ENCODE peak calls at places on chromosomes 1 and 21, in seven cellular contexts. One of them, this sample, is unnamed.

GRCh38 chr1:245963649-245964048 is 543.4 kb downstream of the SMYD3 start:
- DNase-seq in prostate gland: no peak
- DNase-seq in heart left ventricle: no peak
- DNase-seq in uterus: no peak
- DNase-seq in sigmoid colon: no peak
- DNase-seq in GM12878: no peak
- DNase-seq in esophagus muscularis mucosa: no peak
- DNase-seq in this sample: no peak

GRCh38 chr1:31588751-31589515 is 12.6 kb downstream of the TINAGL1 start:
- DNase-seq in esophagus muscularis mucosa: no peak
- DNase-seq in heart left ventricle: peak; percentile 75
- DNase-seq in uterus: peak; percentile 60
- DNase-seq in GM12878: no peak
- DNase-seq in sigmoid colon: peak; percentile 69
- DNase-seq in prostate gland: no peak
- DNase-seq in this sample: peak; percentile 74

GRCh38 chr1:28510350-28511223 is 4.7 kb downstream of the RCC1 start:
- DNase-seq in uterus: no peak
- DNase-seq in prostate gland: no peak
- DNase-seq in GM12878: no peak
- DNase-seq in heart left ventricle: no peak
- DNase-seq in esophagus muscularis mucosa: no peak
- DNase-seq in sigmoid colon: no peak
- DNase-seq in this sample: peak; percentile 16

GRCh38 chr1:226309398-226310122 is 596 bp upstream of the LIN9 start:
- DNase-seq in heart left ventricle: no peak
- DNase-seq in uterus: peak; percentile 27
- DNase-seq in prostate gland: no peak
- DNase-seq in sigmoid colon: peak; percentile 72
- DNase-seq in esophagus muscularis mucosa: no peak
- DNase-seq in GM12878: no peak
- DNase-seq in this sample: peak; percentile 6

GRCh38 chr1:51484591-51484990 is 34.5 kb downstream of the EPS15 start:
- DNase-seq in prostate gland: no peak
- DNase-seq in heart left ventricle: no peak
- DNase-seq in esophagus muscularis mucosa: no peak
- DNase-seq in GM12878: no peak
- DNase-seq in sigmoid colon: no peak
- DNase-seq in uterus: no peak
- DNase-seq in this sample: no peak

GRCh38 chr1:33661791-33662190 is 189.3 kb downstream of the ZSCAN20 start:
- DNase-seq in sigmoid colon: no peak
- DNase-seq in heart left ventricle: no peak
- DNase-seq in uterus: no peak
- DNase-seq in prostate gland: no peak
- DNase-seq in esophagus muscularis mucosa: no peak
- DNase-seq in GM12878: no peak
- DNase-seq in this sample: no peak

GRCh38 chr1:230950404-230950803 is 28.3 kb downstream of the TTC13 start:
- DNase-seq in heart left ventricle: no peak
- DNase-seq in sigmoid colon: no peak
- DNase-seq in GM12878: no peak
- DNase-seq in esophagus muscularis mucosa: no peak
- DNase-seq in prostate gland: no peak
- DNase-seq in uterus: no peak
- DNase-seq in this sample: no peak

GRCh38 chr1:151934048-151934493 is 24.8 kb upstream of the THEM4 start:
- DNase-seq in heart left ventricle: no peak
- DNase-seq in GM12878: no peak
- DNase-seq in sigmoid colon: no peak
- DNase-seq in uterus: peak; percentile 39
- DNase-seq in prostate gland: peak; percentile 52
- DNase-seq in esophagus muscularis mucosa: peak; percentile 72
- DNase-seq in this sample: peak; percentile 29

GRCh38 chr1:167553136-167554027 is at the start of gene CREG1:
- DNase-seq in uterus: peak; percentile 93
- DNase-seq in GM12878: no peak
- DNase-seq in sigmoid colon: peak; percentile 97
- DNase-seq in prostate gland: peak; percentile 96
- DNase-seq in heart left ventricle: peak; percentile 96
- DNase-seq in esophagus muscularis mucosa: peak; percentile 96
- DNase-seq in this sample: peak; percentile 98
- TF ChIP-seq POLR2A in uterus: peak; percentile 89
- TF ChIP-seq POLR2A in GM12878: peak; percentile 93
- TF ChIP-seq POLR2A in sigmoid colon: peak; percentile 28
- TF ChIP-seq POLR2A in prostate gland: peak; percentile 95
- TF ChIP-seq POLR2A in heart left ventricle: peak; percentile 98
- TF ChIP-seq POLR2A in esophagus muscularis mucosa: peak; percentile 83
- TF ChIP-seq POLR2A in this sample: peak; percentile 99

GRCh38 chr1:232306269-232306911 is 323.5 kb downstream of the SIPA1L2 start:
- DNase-seq in uterus: peak; percentile 38
- DNase-seq in heart left ventricle: peak; percentile 47
- DNase-seq in GM12878: no peak
- DNase-seq in esophagus muscularis mucosa: no peak
- DNase-seq in prostate gland: peak; percentile 60
- DNase-seq in sigmoid colon: peak; percentile 81
- DNase-seq in this sample: peak; percentile 89
- TF ChIP-seq CTCF in uterus: no peak
- TF ChIP-seq CTCF in heart left ventricle: peak; percentile 36
- TF ChIP-seq CTCF in GM12878: no peak
- TF ChIP-seq CTCF in esophagus muscularis mucosa: peak; percentile 29
- TF ChIP-seq CTCF in prostate gland: peak; percentile 23
- TF ChIP-seq CTCF in sigmoid colon: no peak
- TF ChIP-seq CTCF in this sample: no peak

GRCh38 chr1:203684077-203684476 is 57.4 kb downstream of the ATP2B4 start:
- DNase-seq in sigmoid colon: no peak
- DNase-seq in GM12878: no peak
- DNase-seq in esophagus muscularis mucosa: no peak
- DNase-seq in heart left ventricle: no peak
- DNase-seq in prostate gland: no peak
- DNase-seq in uterus: no peak
- DNase-seq in this sample: no peak

GRCh38 chr1:203686091-203686632 is 59.5 kb downstream of the ATP2B4 start:
- DNase-seq in prostate gland: no peak
- DNase-seq in GM12878: no peak
- DNase-seq in heart left ventricle: no peak
- DNase-seq in esophagus muscularis mucosa: no peak
- DNase-seq in uterus: no peak
- DNase-seq in sigmoid colon: no peak
- DNase-seq in this sample: no peak

GRCh38 chr1:203681739-203682138 is 55.1 kb downstream of the ATP2B4 start:
- DNase-seq in heart left ventricle: no peak
- DNase-seq in uterus: no peak
- DNase-seq in esophagus muscularis mucosa: no peak
- DNase-seq in GM12878: no peak
- DNase-seq in sigmoid colon: no peak
- DNase-seq in prostate gland: no peak
- DNase-seq in this sample: no peak

GRCh38 chr1:203680765-203681164 is 54.1 kb downstream of the ATP2B4 start:
- DNase-seq in sigmoid colon: no peak
- DNase-seq in esophagus muscularis mucosa: no peak
- DNase-seq in GM12878: no peak
- DNase-seq in heart left ventricle: no peak
- DNase-seq in uterus: no peak
- DNase-seq in prostate gland: no peak
- DNase-seq in this sample: no peak

GRCh38 chr1:203682401-203683383 is 56.1 kb downstream of the ATP2B4 start:
- DNase-seq in esophagus muscularis mucosa: no peak
- DNase-seq in sigmoid colon: no peak
- DNase-seq in uterus: peak; percentile 43
- DNase-seq in prostate gland: no peak
- DNase-seq in heart left ventricle: no peak
- DNase-seq in GM12878: no peak
- DNase-seq in this sample: no peak
- TF ChIP-seq POLR2A in esophagus muscularis mucosa: no peak
- TF ChIP-seq POLR2A in sigmoid colon: no peak
- TF ChIP-seq POLR2A in uterus: no peak
- TF ChIP-seq POLR2A in prostate gland: no peak
- TF ChIP-seq POLR2A in heart left ventricle: no peak
- TF ChIP-seq POLR2A in GM12878: no peak
- TF ChIP-seq POLR2A in this sample: no peak

DNA sequence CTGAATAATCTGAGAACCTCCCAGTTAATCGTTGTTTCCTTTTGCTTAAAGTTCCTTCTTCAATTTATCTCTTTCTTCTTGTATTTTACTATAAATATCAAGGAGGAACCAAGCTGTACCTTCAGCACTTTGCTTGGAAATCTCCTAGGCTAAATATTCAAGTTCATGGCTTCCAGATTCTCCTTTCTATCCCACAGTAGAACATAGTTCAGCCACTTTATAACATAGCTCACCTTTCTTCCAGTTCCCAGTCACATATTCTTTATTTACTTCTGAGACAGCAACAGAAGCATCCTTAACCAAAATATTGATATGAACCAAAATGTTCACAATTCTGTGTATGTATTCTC is 11.0 kb downstream of the ZMYM4 start:
- DNase-seq in prostate gland: no peak
- DNase-seq in heart left ventricle: no peak
- DNase-seq in esophagus muscularis mucosa: no peak
- DNase-seq in sigmoid colon: no peak
- DNase-seq in GM12878: no peak
- DNase-seq in uterus: no peak
- DNase-seq in this sample: no peak
- TF ChIP-seq CTCF in prostate gland: no peak
- TF ChIP-seq CTCF in heart left ventricle: no peak
- TF ChIP-seq CTCF in esophagus muscularis mucosa: no peak
- TF ChIP-seq CTCF in sigmoid colon: no peak
- TF ChIP-seq CTCF in GM12878: no peak
- TF ChIP-seq CTCF in uterus: no peak
- TF ChIP-seq CTCF in this sample: no peak

GRCh38 chr21:46635324-46636180 is at the start of gene PRMT2:
- DNase-seq in uterus: peak; percentile 96
- DNase-seq in sigmoid colon: peak; percentile 99
- DNase-seq in prostate gland: peak; percentile 95
- DNase-seq in GM12878: peak; percentile 86
- DNase-seq in heart left ventricle: peak; percentile 99
- DNase-seq in esophagus muscularis mucosa: peak; percentile 97
- DNase-seq in this sample: peak; percentile 98
- TF ChIP-seq POLR2A in uterus: peak; percentile 75
- TF ChIP-seq POLR2A in sigmoid colon: peak; percentile 77
- TF ChIP-seq POLR2A in prostate gland: peak; percentile 96
- TF ChIP-seq POLR2A in GM12878: peak; percentile 96
- TF ChIP-seq POLR2A in heart left ventricle: peak; percentile 93
- TF ChIP-seq POLR2A in esophagus muscularis mucosa: peak; percentile 75
- TF ChIP-seq POLR2A in this sample: peak; percentile 91

GRCh38 chr1:157382351-157382750 is 170.0 kb downstream of the FCRL5 start:
- DNase-seq in uterus: no peak
- DNase-seq in esophagus muscularis mucosa: no peak
- DNase-seq in heart left ventricle: no peak
- DNase-seq in GM12878: no peak
- DNase-seq in prostate gland: no peak
- DNase-seq in sigmoid colon: no peak
- DNase-seq in this sample: no peak
- TF ChIP-seq CTCF in uterus: no peak
- TF ChIP-seq CTCF in esophagus muscularis mucosa: no peak
- TF ChIP-seq CTCF in heart left ventricle: no peak
- TF ChIP-seq CTCF in GM12878: no peak
- TF ChIP-seq CTCF in prostate gland: no peak
- TF ChIP-seq CTCF in sigmoid colon: no peak
- TF ChIP-seq CTCF in this sample: no peak

This sample was measured in thyroid gland.